ENCODE peak calls at places on chromosomes 6 and 20, in five cellular contexts. R is BJ, W is colonic mucosa, G is hepatocyte, Q is fibroblast of lung. M is an unnamed sample.

GRCh38 chr20:2005831-2006426 is 12.1 kb upstream of the PDYN start:
- DNase-seq in R (no peak), W (peak; percentile 74), G (peak; percentile 87), Q (peak; percentile 36), M (peak; percentile 17)

GRCh38 chr6:44487611-44488010 is 100.1 kb downstream of the CDC5L start:
- DNase-seq in R (no peak), W (no peak), G (no peak), Q (peak; percentile 20), M (no peak)

GRCh38 chr20:51661609-51662178 is 106.5 kb downstream of the ATP9A start:
- DNase-seq in W (no peak), R (no peak), Q (peak; percentile 84), G (peak; percentile 47), M (peak; percentile 41)

GRCh38 chr6:159594106-159594749 is 98.8 kb downstream of the SOD2 start:
- DNase-seq in W (no peak), Q (peak; percentile 80), R (no peak), G (no peak), M (no peak)

GRCh38 chr20:46702447-46703203 is 6.8 kb upstream of the SLC2A10 start:
- DNase-seq in Q (no peak), W (no peak), R (no peak), G (no peak), M (no peak)

GRCh38 chr6:116447496-116448011 is 13.6 kb upstream of the CALHM6 start:
- DNase-seq in R (peak; percentile 98), Q (peak; percentile 98), G (peak; percentile 73), W (no peak), M (no peak)

GRCh38 chr6:4125500-4125899 is 9.9 kb downstream of the ECI2 start:
- DNase-seq in R (no peak), G (no peak), Q (peak; percentile 52), W (no peak), M (no peak)

GRCh38 chr6:37239511-37239910 is 18.1 kb upstream of the TBC1D22B start:
- DNase-seq in W (no peak), Q (peak; percentile 67), G (no peak), R (no peak), M (no peak)

GRCh38 chr6:6969761-6970223 is 138.0 kb upstream of the RREB1 start:
- DNase-seq in G (peak; percentile 91), Q (peak; percentile 12), R (no peak), W (peak; percentile 92), M (no peak)

DNA sequence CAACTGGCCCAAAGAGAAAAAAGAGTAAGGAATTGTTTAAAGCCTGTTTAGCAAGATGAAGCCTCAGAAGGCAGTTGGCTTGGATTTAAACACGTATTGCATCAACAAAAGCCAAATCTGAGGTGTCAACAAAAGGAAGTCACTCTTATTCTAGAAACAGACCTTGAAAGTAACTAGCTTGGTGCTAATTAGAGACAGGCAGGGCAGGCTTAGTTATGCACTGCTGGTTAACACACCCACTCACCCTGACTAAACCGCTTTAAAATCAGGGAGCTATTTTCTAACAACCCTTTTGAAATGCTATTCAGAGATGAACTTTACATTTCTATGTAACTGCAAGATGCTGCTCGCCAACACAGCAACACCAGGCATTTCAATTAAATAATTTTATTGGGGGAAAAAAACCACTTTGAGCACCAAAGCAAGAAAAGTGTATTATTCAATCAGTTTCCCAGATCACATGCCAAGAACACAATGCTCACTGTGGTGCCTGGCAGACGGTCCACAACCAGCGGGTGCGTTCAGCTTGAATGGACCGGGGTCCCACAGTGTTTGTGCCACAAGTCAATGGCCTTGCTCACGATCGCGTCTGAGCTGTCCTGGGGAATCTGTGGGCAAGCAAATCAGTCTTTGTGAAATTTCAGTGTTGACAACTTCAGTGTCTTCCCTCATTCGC is 23.6 kb downstream of the TBC1D7 start:
- DNase-seq in G (no peak), Q (no peak), R (no peak), W (no peak), M (no peak)
- H3K4me3 ChIP-seq in G (no peak overlapping the region), Q (no peak overlapping the region), R (no peak overlapping the region), W (no peak overlapping the region), M (no peak overlapping the region)

DNA sequence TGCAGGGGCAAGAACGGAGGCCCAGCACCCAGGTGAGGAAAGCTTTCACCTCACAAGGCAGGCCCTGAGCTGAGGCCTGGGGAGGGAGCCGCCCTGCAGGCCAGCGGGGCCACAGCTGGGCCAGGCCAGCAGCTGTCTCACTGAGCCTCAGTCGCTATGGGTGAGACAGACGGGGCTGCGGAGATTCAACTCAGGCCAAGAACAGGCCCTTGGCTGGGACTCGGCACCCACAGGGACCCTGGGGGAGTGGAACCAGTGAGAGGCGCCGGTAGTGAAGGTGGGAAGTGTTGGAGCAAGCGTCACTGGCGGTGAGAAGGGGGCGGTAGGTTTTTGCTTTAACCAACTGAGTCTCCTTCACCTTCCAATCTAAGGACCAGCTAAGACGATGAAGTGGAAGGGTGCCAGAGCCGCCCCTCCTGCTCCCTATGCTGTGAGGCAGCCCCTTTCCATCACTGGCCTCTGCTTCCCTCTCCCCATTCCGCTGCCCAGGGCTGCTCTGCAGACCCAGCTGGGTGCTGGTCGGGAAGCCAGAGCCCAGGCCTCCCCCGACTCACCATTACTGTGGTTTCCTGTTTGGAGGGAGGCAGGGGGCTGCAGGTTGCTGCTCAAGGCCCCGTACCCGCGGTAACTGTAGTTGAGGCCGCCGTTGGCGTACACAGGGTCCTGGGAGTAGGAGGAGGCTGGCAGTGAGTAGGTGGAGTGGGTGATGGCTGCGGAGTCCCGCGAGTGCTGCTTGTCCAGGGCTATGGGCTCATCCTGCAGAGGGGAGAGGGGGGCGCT is 93.7 kb downstream of the ASXL1 start:
- DNase-seq in G (no peak), Q (no peak), R (no peak), W (no peak), M (no peak)
- TF ChIP-seq CTCF in G (no peak), Q (no peak), R (peak; percentile 9), W (no peak), M (no peak)

GRCh38 chr6:157549468-157549745 is 168.4 kb downstream of the ZDHHC14 start:
- DNase-seq in R (no peak), W (no peak), G (no peak), Q (no peak), M (no peak)
- H3K4me3 ChIP-seq in R (no peak overlapping the region), W (no peak overlapping the region), G (no peak overlapping the region), Q (no peak overlapping the region), M (no peak overlapping the region)

DNA sequence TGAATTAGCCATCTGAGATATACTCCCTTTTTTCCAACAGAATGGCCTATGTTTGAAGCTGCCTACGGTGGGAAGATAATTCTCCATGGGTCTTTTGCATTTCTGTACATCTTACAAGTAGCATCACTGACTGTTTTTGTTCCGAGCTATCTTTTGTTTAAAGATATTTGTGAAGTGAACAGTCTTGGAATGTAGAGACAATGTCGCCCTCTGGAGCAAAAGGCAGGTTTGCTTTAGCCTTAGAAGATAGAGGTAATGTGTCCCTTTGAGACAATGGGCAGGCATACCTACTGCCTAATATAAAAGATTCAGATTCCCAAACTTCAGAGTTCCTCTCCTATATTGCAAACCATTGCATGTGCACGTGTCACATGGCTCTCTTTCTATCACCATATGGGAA is 347.8 kb upstream of the CNR1 start:
- DNase-seq in R (no peak), W (no peak), Q (no peak), G (no peak), M (no peak)
- TF ChIP-seq CTCF in R (no peak), W (no peak), Q (no peak), G (no peak), M (no peak)

DNA sequence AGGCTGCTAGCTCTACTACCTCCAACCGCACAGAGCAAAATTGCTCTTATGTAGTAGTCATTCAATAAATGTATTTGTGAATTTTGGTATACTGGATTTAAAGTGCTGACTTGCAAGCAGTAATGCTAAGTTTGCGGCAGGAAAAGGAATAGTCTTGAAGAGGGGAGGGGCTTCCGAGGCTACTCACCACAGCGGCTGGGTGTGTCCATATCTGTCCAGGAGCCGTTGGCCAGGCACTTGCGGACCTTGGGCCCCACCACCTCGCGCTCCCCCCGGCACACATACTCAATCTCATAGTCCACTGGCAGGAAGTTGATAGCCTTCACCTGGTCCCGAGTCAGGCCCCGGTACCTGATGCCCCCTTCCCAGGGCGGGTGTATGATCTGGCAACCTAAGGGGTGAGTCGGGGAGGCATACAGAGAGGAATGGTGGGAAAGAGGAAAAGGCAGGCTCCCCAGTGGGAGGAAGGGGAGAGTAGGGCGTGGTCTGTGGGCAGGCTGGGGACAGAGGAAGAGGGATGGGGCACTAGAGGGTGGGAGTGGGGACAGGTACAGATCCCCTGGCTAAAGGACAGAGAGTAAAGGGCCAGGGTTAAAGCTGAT is 1.7 kb downstream of the GABBR1 start:
- DNase-seq in Q (peak; percentile 41), R (no peak), G (peak; percentile 38), W (no peak), M (no peak)
- H3K4me3 ChIP-seq in Q (peak overlapping the region; percentile 69), R (no peak overlapping the region), G (no peak overlapping the region), W (no peak overlapping the region), M (peak overlapping the region; percentile 61)

DNA sequence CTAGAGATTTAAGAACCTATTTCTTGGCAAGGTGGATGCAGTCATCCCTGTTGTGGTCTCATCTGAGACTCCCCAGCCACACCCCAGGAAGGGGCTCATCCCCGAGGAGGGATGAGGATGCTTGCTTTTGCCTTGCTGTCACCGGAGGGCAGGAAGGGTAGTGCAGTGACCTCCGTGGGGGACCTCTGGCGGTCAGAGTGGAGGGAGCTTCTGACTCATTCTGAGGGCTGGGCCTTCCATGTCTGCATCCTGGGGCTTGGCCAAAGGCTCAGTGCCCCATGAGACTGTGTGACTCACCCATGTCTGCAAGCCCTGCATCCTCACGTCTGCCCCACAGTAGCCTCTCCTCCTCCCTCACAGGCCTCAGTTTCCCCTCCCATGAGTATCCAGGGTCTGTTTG is 38.7 kb downstream of the UQCC2 start:
- DNase-seq in W (peak; percentile 38), Q (peak; percentile 95), R (peak; percentile 84), G (peak; percentile 87), M (peak; percentile 88)
- TF ChIP-seq CTCF in W (no peak), Q (peak; percentile 75), R (peak; percentile 76), G (peak; percentile 34), M (peak; percentile 59)

GRCh38 chr20:23639490-23639958 is 1.8 kb upstream of the CST3 start:
- DNase-seq in W (peak; percentile 82), R (no peak), Q (no peak), G (no peak), M (no peak)

GRCh38 chr20:23636908-23637281 is 860 bp downstream of the CST3 start:
- DNase-seq in R (no peak), G (no peak), W (no peak), Q (no peak), M (no peak)

GRCh38 chr20:23636182-23636907 is 1.4 kb downstream of the CST3 start:
- DNase-seq in W (no peak), R (no peak), Q (no peak), G (no peak), M (no peak)

GRCh38 chr20:23638309-23638708 is 554 bp upstream of the CST3 start:
- DNase-seq in W (no peak), Q (no peak), G (no peak), R (no peak), M (no peak)

DNA sequence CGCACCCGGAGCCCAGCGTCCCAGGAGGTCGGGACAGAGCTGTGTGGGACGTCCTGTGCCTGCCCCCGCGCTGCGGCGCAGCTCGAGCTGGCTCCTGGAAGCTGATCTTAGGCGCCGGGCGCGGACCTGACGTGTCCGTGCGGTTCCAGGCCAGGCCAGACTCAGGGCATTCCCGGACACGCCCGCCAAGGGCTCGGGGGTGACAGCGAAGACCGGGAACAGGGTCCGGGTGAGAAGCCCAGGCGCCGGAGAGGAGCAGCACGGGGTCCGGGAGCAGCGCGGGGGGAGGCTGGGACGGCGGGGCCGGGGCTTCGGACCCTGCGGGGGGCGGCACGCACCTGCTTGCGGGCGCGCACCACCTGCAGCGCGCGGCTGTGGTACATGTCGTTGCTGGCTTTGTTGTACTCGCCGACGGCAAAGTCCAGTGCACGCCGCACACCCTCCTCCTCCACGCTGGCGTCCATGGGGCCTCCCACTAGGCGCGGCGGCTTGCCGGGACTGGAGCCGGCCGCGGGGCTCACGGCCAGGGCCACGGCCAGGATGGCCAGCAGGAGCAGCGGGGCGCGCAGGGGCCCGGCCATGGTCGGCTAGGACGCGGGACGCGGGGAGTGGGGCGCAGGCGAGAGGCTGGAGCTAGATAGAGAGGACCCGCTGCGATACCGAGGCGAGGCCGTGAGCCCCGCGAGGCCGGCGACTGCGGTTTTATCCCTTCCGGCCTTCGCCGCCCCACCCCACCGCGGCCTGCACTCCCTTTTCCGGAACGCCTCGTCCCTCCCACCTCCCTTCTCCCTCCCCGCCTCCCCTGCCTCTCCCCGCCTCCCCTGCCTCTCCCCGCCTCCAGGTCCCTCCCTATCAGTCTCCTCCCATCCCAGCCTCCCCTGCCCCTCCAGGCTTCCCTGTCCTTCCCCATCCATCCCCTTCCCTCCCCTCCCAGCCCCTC is at the start of gene CST3:
- DNase-seq in Q (peak; percentile 87), G (peak; percentile 95), W (peak; percentile 94), R (no peak), M (peak; percentile 56)
- H3K4me3 ChIP-seq in Q (peak within 1 kb of the TSS; percentile 88), G (peak within 1 kb of the TSS; percentile 82), W (peak within 1 kb of the TSS; percentile 95), R (peak within 1 kb of the TSS; percentile 77), M (peak within 1 kb of the TSS; percentile 71)